ENCODE peak calls at places on chromosome 5, in seven cellular contexts. S, D, A, Q, R, K and I are unnamed samples.
A peak's percentile ranks its signal among the peaks of the same experiment; 100 is the strongest.

GRCh38 chr5:151026674-151027073 is 6.3 kb downstream of the GPX3 start:
- DNase-seq in S (no peak), D (no peak), A (no peak), Q (no peak), R (no peak), K (no peak), I (no peak)

GRCh38 chr5:167295686-167296015 is 995.8 kb upstream of the WWC1 start:
- DNase-seq in S (no peak), D (peak; percentile 8), A (no peak), Q (no peak), R (no peak), K (no peak), I (no peak)

GRCh38 chr5:1001406-1002270 is 7.0 kb upstream of the NKD2 start:
- DNase-seq in S (no peak), D (no peak), A (no peak), Q (peak; percentile 4), R (no peak), K (no peak), I (no peak)

GRCh38 chr5:176447538-176447981 is 625 bp upstream of the FAF2 start:
- DNase-seq in S (no peak), D (no peak), A (peak; percentile 66), Q (peak; percentile 10), R (no peak), K (no peak), I (no peak)

GRCh38 chr5:53167836-53168235 is 58.3 kb upstream of the MOCS2 start:
- DNase-seq in S (peak; percentile 36), D (peak; percentile 82), A (no peak), Q (no peak), R (no peak), K (no peak), I (no peak)

GRCh38 chr5:175444905-175445456 is 999 bp upstream of the DRD1 start:
- DNase-seq in S (no peak), D (no peak), A (no peak), Q (no peak), R (peak; percentile 64), K (no peak), I (no peak)

GRCh38 chr5:151703227-151703626 is 16.5 kb upstream of the SPARC start:
- DNase-seq in S (no peak), D (no peak), A (no peak), Q (no peak), R (no peak), K (no peak), I (no peak)

GRCh38 chr5:72633041-72633445 is 125.8 kb upstream of the ZNF366 start:
- DNase-seq in S (no peak), D (peak; percentile 75), A (no peak), Q (no peak), R (no peak), K (peak; percentile 29), I (no peak)

GRCh38 chr5:177469061-177469628 is 4.3 kb downstream of the DBN1 start:
- DNase-seq in S (no peak), D (peak; percentile 24), A (no peak), Q (no peak), R (peak; percentile 85), K (no peak), I (no peak)

GRCh38 chr5:31531543-31531887 is 378 bp downstream of the DROSHA start:
- DNase-seq in S (no peak), D (peak; percentile 8), A (peak; percentile 36), Q (peak; percentile 12), R (no peak), K (no peak), I (no peak)

GRCh38 chr5:81117566-81117965 is 115.6 kb upstream of the CKMT2 start:
- DNase-seq in S (no peak), D (no peak), A (no peak), Q (no peak), R (no peak), K (no peak), I (no peak)

GRCh38 chr5:65127181-65127901 is 354.4 kb downstream of the ADAMTS6 start:
- DNase-seq in S (no peak), D (peak; percentile 77), A (no peak), Q (no peak), R (no peak), K (no peak), I (no peak)

GRCh38 chr5:111830333-111830732 is 73.3 kb upstream of the NREP start:
- DNase-seq in S (no peak), D (peak; percentile 36), A (no peak), Q (no peak), R (no peak), K (no peak), I (no peak)